ENCODE peak calls at places on chromosomes 16 and 17, in five cellular contexts. W, S, G, X and U are unnamed samples.

GRCh38 chr17:59365383-59365981 is 34.0 kb downstream of the YPEL2 start:
- DNase-seq in W (peak), S (no peak), G (no peak), X (no peak), U (no peak)

GRCh38 chr17:44344939-44345496 is at the start of gene GRN:
- DNase-seq in W (peak), S (peak), G (peak), X (peak), U (peak)

GRCh38 chr16:24685539-24686432 is 43.7 kb upstream of the TNRC6A start:
- DNase-seq in W (peak), S (peak), G (no peak), X (no peak), U (no peak)

GRCh38 chr17:29197516-29198272 is 17.5 kb upstream of the MYO18A start:
- DNase-seq in W (no peak), S (no peak), G (no peak), X (no peak), U (no peak)

GRCh38 chr16:11460820-11461594 is 115.7 kb downstream of the RMI2 start:
- DNase-seq in W (no peak), S (no peak), G (no peak), X (no peak), U (no peak)

GRCh38 chr16:56547120-56547948 is 17.5 kb upstream of the MT4 start:
- DNase-seq in W (peak), S (peak), G (peak), X (no peak), U (no peak)

GRCh38 chr17:7579001-7579838 is at the start of gene CD68:
- DNase-seq in W (peak), S (no peak), G (no peak), X (peak), U (peak)

GRCh38 chr16:79589495-79590134 is 10.9 kb downstream of the MAF start:
- DNase-seq in W (no peak), S (no peak), G (no peak), X (no peak), U (no peak)

GRCh38 chr17:16939606-16940115 is 32.3 kb downstream of the TNFRSF13B start:
- DNase-seq in W (no peak), S (no peak), G (no peak), X (no peak), U (no peak)

GRCh38 chr17:35023538-35023937 is 40.0 kb downstream of the RFFL start:
- DNase-seq in W (no peak), S (no peak), G (peak), X (no peak), U (no peak)